ENCODE peak calls at places on chromosome 16, in five cellular contexts. One of them, this sample, is unnamed.

GRCh38 chr16:71460246-71460645 is 1.8 kb downstream of the ZNF23 start:
- DNase-seq in COR-L47: no peak
- DNase-seq in caudate nucleus: no peak
- DNase-seq in stimulated activated CD4-positive, alpha-beta T cell treated with anti-CD3 and anti-CD28 coated beads, Interleukin-15, amount 100 ng/mL, for 24 hours: no peak
- DNase-seq in amniotic stem cell: peak
- DNase-seq in this sample: no peak

GRCh38 chr16:58487566-58488351 is 12.2 kb upstream of the NDRG4 start:
- DNase-seq in caudate nucleus: peak
- DNase-seq in COR-L47: peak
- DNase-seq in amniotic stem cell: peak
- DNase-seq in stimulated activated CD4-positive, alpha-beta T cell treated with anti-CD3 and anti-CD28 coated beads, Interleukin-15, amount 100 ng/mL, for 24 hours: peak
- DNase-seq in this sample: no peak

GRCh38 chr16:85386467-85387170 is 226.5 kb upstream of the GSE1 start:
- DNase-seq in amniotic stem cell: no peak
- DNase-seq in caudate nucleus: no peak
- DNase-seq in stimulated activated CD4-positive, alpha-beta T cell treated with anti-CD3 and anti-CD28 coated beads, Interleukin-15, amount 100 ng/mL, for 24 hours: no peak
- DNase-seq in COR-L47: no peak
- DNase-seq in this sample: no peak

GRCh38 chr16:87644186-87644585 is 41.9 kb downstream of the JPH3 start:
- DNase-seq in stimulated activated CD4-positive, alpha-beta T cell treated with anti-CD3 and anti-CD28 coated beads, Interleukin-15, amount 100 ng/mL, for 24 hours: no peak
- DNase-seq in COR-L47: no peak
- DNase-seq in amniotic stem cell: no peak
- DNase-seq in caudate nucleus: no peak
- DNase-seq in this sample: no peak

GRCh38 chr16:50136399-50136798 is 16.7 kb upstream of the TENT4B start:
- DNase-seq in stimulated activated CD4-positive, alpha-beta T cell treated with anti-CD3 and anti-CD28 coated beads, Interleukin-15, amount 100 ng/mL, for 24 hours: no peak
- DNase-seq in amniotic stem cell: no peak
- DNase-seq in COR-L47: no peak
- DNase-seq in caudate nucleus: no peak
- DNase-seq in this sample: no peak

GRCh38 chr16:75621170-75621477 is 2.0 kb downstream of the ADAT1 start:
- DNase-seq in amniotic stem cell: peak
- DNase-seq in stimulated activated CD4-positive, alpha-beta T cell treated with anti-CD3 and anti-CD28 coated beads, Interleukin-15, amount 100 ng/mL, for 24 hours: no peak
- DNase-seq in COR-L47: peak
- DNase-seq in caudate nucleus: no peak
- DNase-seq in this sample: no peak

GRCh38 chr16:76656951-76657498 is 379.8 kb downstream of the CNTNAP4 start:
- DNase-seq in stimulated activated CD4-positive, alpha-beta T cell treated with anti-CD3 and anti-CD28 coated beads, Interleukin-15, amount 100 ng/mL, for 24 hours: no peak
- DNase-seq in COR-L47: no peak
- DNase-seq in amniotic stem cell: no peak
- DNase-seq in caudate nucleus: no peak
- DNase-seq in this sample: no peak

GRCh38 chr16:55282441-55282840 is 41.6 kb upstream of the IRX6 start:
- DNase-seq in caudate nucleus: no peak
- DNase-seq in stimulated activated CD4-positive, alpha-beta T cell treated with anti-CD3 and anti-CD28 coated beads, Interleukin-15, amount 100 ng/mL, for 24 hours: no peak
- DNase-seq in amniotic stem cell: no peak
- DNase-seq in COR-L47: no peak
- DNase-seq in this sample: no peak

GRCh38 chr16:3610698-3611144 is 685 bp downstream of the SLX4 start:
- DNase-seq in amniotic stem cell: no peak
- DNase-seq in caudate nucleus: no peak
- DNase-seq in COR-L47: no peak
- DNase-seq in stimulated activated CD4-positive, alpha-beta T cell treated with anti-CD3 and anti-CD28 coated beads, Interleukin-15, amount 100 ng/mL, for 24 hours: no peak
- DNase-seq in this sample: no peak